ENCODE peak calls at places on chromosomes 12 and 14, in five cellular contexts. One of them, this sample, is unnamed.
A peak's percentile ranks its signal among the peaks of the same experiment; 100 is the strongest.

GRCh38 chr12:79911889-79912656 is 22.8 kb downstream of the PPP1R12A start:
- DNase-seq in stimulated activated CD4-positive, alpha-beta T cell treated with anti-CD3 and anti-CD28 coated beads, TNF-alpha, amount 100 ng/mL, for 48 hours: no peak
- DNase-seq in naive thymus-derived CD8-positive, alpha-beta T cell: no peak
- DNase-seq in dermis microvascular lymphatic vessel endothelial cell: peak; percentile 12
- DNase-seq in GM13977: no peak
- DNase-seq in this sample: no peak

GRCh38 chr14:72741836-72742681 is 151.8 kb downstream of the DPF3 start:
- DNase-seq in dermis microvascular lymphatic vessel endothelial cell: peak; percentile 44
- DNase-seq in naive thymus-derived CD8-positive, alpha-beta T cell: no peak
- DNase-seq in GM13977: no peak
- DNase-seq in stimulated activated CD4-positive, alpha-beta T cell treated with anti-CD3 and anti-CD28 coated beads, TNF-alpha, amount 100 ng/mL, for 48 hours: no peak
- DNase-seq in this sample: no peak

GRCh38 chr14:25049559-25050493 is at the start of gene STXBP6:
- DNase-seq in GM13977: peak; percentile 46
- DNase-seq in stimulated activated CD4-positive, alpha-beta T cell treated with anti-CD3 and anti-CD28 coated beads, TNF-alpha, amount 100 ng/mL, for 48 hours: no peak
- DNase-seq in dermis microvascular lymphatic vessel endothelial cell: peak; percentile 12
- DNase-seq in naive thymus-derived CD8-positive, alpha-beta T cell: no peak
- DNase-seq in this sample: peak; percentile 34

GRCh38 chr14:31268216-31268615 is 60.6 kb upstream of the HECTD1 start:
- DNase-seq in stimulated activated CD4-positive, alpha-beta T cell treated with anti-CD3 and anti-CD28 coated beads, TNF-alpha, amount 100 ng/mL, for 48 hours: no peak
- DNase-seq in naive thymus-derived CD8-positive, alpha-beta T cell: no peak
- DNase-seq in GM13977: no peak
- DNase-seq in dermis microvascular lymphatic vessel endothelial cell: no peak
- DNase-seq in this sample: no peak

GRCh38 chr12:106633451-106633823 is 50.6 kb downstream of the RFX4 start:
- DNase-seq in GM13977: no peak
- DNase-seq in naive thymus-derived CD8-positive, alpha-beta T cell: no peak
- DNase-seq in stimulated activated CD4-positive, alpha-beta T cell treated with anti-CD3 and anti-CD28 coated beads, TNF-alpha, amount 100 ng/mL, for 48 hours: no peak
- DNase-seq in dermis microvascular lymphatic vessel endothelial cell: no peak
- DNase-seq in this sample: no peak

GRCh38 chr12:98983647-98984046 is 338.6 kb downstream of the APAF1 start:
- DNase-seq in dermis microvascular lymphatic vessel endothelial cell: no peak
- DNase-seq in naive thymus-derived CD8-positive, alpha-beta T cell: no peak
- DNase-seq in stimulated activated CD4-positive, alpha-beta T cell treated with anti-CD3 and anti-CD28 coated beads, TNF-alpha, amount 100 ng/mL, for 48 hours: no peak
- DNase-seq in GM13977: peak; percentile 23
- DNase-seq in this sample: peak; percentile 26

GRCh38 chr12:3896851-3897351 is 23.7 kb upstream of the PARP11 start:
- DNase-seq in naive thymus-derived CD8-positive, alpha-beta T cell: no peak
- DNase-seq in GM13977: no peak
- DNase-seq in stimulated activated CD4-positive, alpha-beta T cell treated with anti-CD3 and anti-CD28 coated beads, TNF-alpha, amount 100 ng/mL, for 48 hours: no peak
- DNase-seq in dermis microvascular lymphatic vessel endothelial cell: no peak
- DNase-seq in this sample: no peak

GRCh38 chr12:64171715-64172114 is 50.4 kb downstream of the KICS2 start:
- DNase-seq in naive thymus-derived CD8-positive, alpha-beta T cell: no peak
- DNase-seq in stimulated activated CD4-positive, alpha-beta T cell treated with anti-CD3 and anti-CD28 coated beads, TNF-alpha, amount 100 ng/mL, for 48 hours: no peak
- DNase-seq in dermis microvascular lymphatic vessel endothelial cell: peak; percentile 45
- DNase-seq in GM13977: no peak
- DNase-seq in this sample: no peak

GRCh38 chr14:30223385-30223785 is 295.7 kb upstream of the PRKD1 start:
- DNase-seq in GM13977: no peak
- DNase-seq in dermis microvascular lymphatic vessel endothelial cell: peak; percentile 99
- DNase-seq in stimulated activated CD4-positive, alpha-beta T cell treated with anti-CD3 and anti-CD28 coated beads, TNF-alpha, amount 100 ng/mL, for 48 hours: no peak
- DNase-seq in naive thymus-derived CD8-positive, alpha-beta T cell: no peak
- DNase-seq in this sample: no peak

GRCh38 chr14:75310295-75311059 is 31.8 kb downstream of the FOS start:
- DNase-seq in naive thymus-derived CD8-positive, alpha-beta T cell: no peak
- DNase-seq in dermis microvascular lymphatic vessel endothelial cell: peak; percentile 93
- DNase-seq in stimulated activated CD4-positive, alpha-beta T cell treated with anti-CD3 and anti-CD28 coated beads, TNF-alpha, amount 100 ng/mL, for 48 hours: no peak
- DNase-seq in GM13977: no peak
- DNase-seq in this sample: no peak

GRCh38 chr12:7588703-7589329 is 76.9 kb downstream of the APOBEC1 start:
- DNase-seq in GM13977: peak; percentile 60
- DNase-seq in naive thymus-derived CD8-positive, alpha-beta T cell: peak; percentile 56
- DNase-seq in dermis microvascular lymphatic vessel endothelial cell: peak; percentile 63
- DNase-seq in stimulated activated CD4-positive, alpha-beta T cell treated with anti-CD3 and anti-CD28 coated beads, TNF-alpha, amount 100 ng/mL, for 48 hours: peak; percentile 18
- DNase-seq in this sample: peak; percentile 50